ENCODE peak calls at places on chromosome 3, in ten cellular contexts. One of them, this sample, is unnamed.

GRCh38 chr3:71614869-71615268 is 31.3 kb upstream of the FOXP1 start:
- DNase-seq in hepatocyte: no peak
- DNase-seq in ELF-1: no peak
- DNase-seq in DMS79 treated with DMSO at 0.1 percent for 48 hours: no peak
- DNase-seq in stimulated activated CD8-positive, alpha-beta memory T cell treated with anti-CD3 and anti-CD28 coated beads, Interleukin-7, amount 100 ng/mL, for 1 hour: no peak
- DNase-seq in progenitor cell of endocrine pancreas: no peak
- DNase-seq in A549: no peak
- DNase-seq in fibroblast of the aortic adventitia: no peak
- DNase-seq in tibial artery: no peak
- DNase-seq in mammary epithelial cell: no peak
- DNase-seq in this sample: no peak

GRCh38 chr3:45343947-45344346 is 44.4 kb upstream of the LARS2 start:
- DNase-seq in A549: peak
- DNase-seq in hepatocyte: no peak
- DNase-seq in mammary epithelial cell: no peak
- DNase-seq in fibroblast of the aortic adventitia: peak
- DNase-seq in ELF-1: no peak
- DNase-seq in stimulated activated CD8-positive, alpha-beta memory T cell treated with anti-CD3 and anti-CD28 coated beads, Interleukin-7, amount 100 ng/mL, for 1 hour: no peak
- DNase-seq in tibial artery: no peak
- DNase-seq in progenitor cell of endocrine pancreas: no peak
- DNase-seq in DMS79 treated with DMSO at 0.1 percent for 48 hours: no peak
- DNase-seq in this sample: no peak

GRCh38 chr3:161859057-161859456 is 362.4 kb downstream of the OTOL1 start:
- DNase-seq in stimulated activated CD8-positive, alpha-beta memory T cell treated with anti-CD3 and anti-CD28 coated beads, Interleukin-7, amount 100 ng/mL, for 1 hour: no peak
- DNase-seq in ELF-1: no peak
- DNase-seq in mammary epithelial cell: no peak
- DNase-seq in progenitor cell of endocrine pancreas: no peak
- DNase-seq in DMS79 treated with DMSO at 0.1 percent for 48 hours: no peak
- DNase-seq in fibroblast of the aortic adventitia: no peak
- DNase-seq in A549: no peak
- DNase-seq in tibial artery: no peak
- DNase-seq in hepatocyte: no peak
- DNase-seq in this sample: no peak

GRCh38 chr3:13767896-13768295 is 112.0 kb downstream of the WNT7A start:
- DNase-seq in hepatocyte: no peak
- DNase-seq in A549: no peak
- DNase-seq in progenitor cell of endocrine pancreas: no peak
- DNase-seq in stimulated activated CD8-positive, alpha-beta memory T cell treated with anti-CD3 and anti-CD28 coated beads, Interleukin-7, amount 100 ng/mL, for 1 hour: no peak
- DNase-seq in fibroblast of the aortic adventitia: no peak
- DNase-seq in mammary epithelial cell: no peak
- DNase-seq in DMS79 treated with DMSO at 0.1 percent for 48 hours: no peak
- DNase-seq in tibial artery: no peak
- DNase-seq in ELF-1: peak
- DNase-seq in this sample: no peak

GRCh38 chr3:185586644-185586964 is 509 bp downstream of the SENP2 start:
- DNase-seq in A549: no peak
- DNase-seq in hepatocyte: no peak
- DNase-seq in DMS79 treated with DMSO at 0.1 percent for 48 hours: peak
- DNase-seq in progenitor cell of endocrine pancreas: no peak
- DNase-seq in ELF-1: no peak
- DNase-seq in mammary epithelial cell: no peak
- DNase-seq in stimulated activated CD8-positive, alpha-beta memory T cell treated with anti-CD3 and anti-CD28 coated beads, Interleukin-7, amount 100 ng/mL, for 1 hour: no peak
- DNase-seq in fibroblast of the aortic adventitia: no peak
- DNase-seq in tibial artery: peak
- DNase-seq in this sample: no peak

GRCh38 chr3:31636693-31637442 is 104.1 kb downstream of the STT3B start:
- DNase-seq in tibial artery: no peak
- DNase-seq in hepatocyte: peak
- DNase-seq in A549: no peak
- DNase-seq in ELF-1: no peak
- DNase-seq in DMS79 treated with DMSO at 0.1 percent for 48 hours: no peak
- DNase-seq in stimulated activated CD8-positive, alpha-beta memory T cell treated with anti-CD3 and anti-CD28 coated beads, Interleukin-7, amount 100 ng/mL, for 1 hour: no peak
- DNase-seq in progenitor cell of endocrine pancreas: no peak
- DNase-seq in mammary epithelial cell: no peak
- DNase-seq in fibroblast of the aortic adventitia: no peak
- DNase-seq in this sample: no peak

GRCh38 chr3:73070675-73071575 is 9.5 kb downstream of the EBLN2 start:
- DNase-seq in progenitor cell of endocrine pancreas: no peak
- DNase-seq in tibial artery: no peak
- DNase-seq in mammary epithelial cell: no peak
- DNase-seq in A549: no peak
- DNase-seq in DMS79 treated with DMSO at 0.1 percent for 48 hours: no peak
- DNase-seq in ELF-1: no peak
- DNase-seq in fibroblast of the aortic adventitia: peak
- DNase-seq in hepatocyte: no peak
- DNase-seq in stimulated activated CD8-positive, alpha-beta memory T cell treated with anti-CD3 and anti-CD28 coated beads, Interleukin-7, amount 100 ng/mL, for 1 hour: no peak
- DNase-seq in this sample: no peak

GRCh38 chr3:143998266-143998665 is 26.6 kb downstream of the DIPK2A start:
- DNase-seq in progenitor cell of endocrine pancreas: no peak
- DNase-seq in A549: no peak
- DNase-seq in stimulated activated CD8-positive, alpha-beta memory T cell treated with anti-CD3 and anti-CD28 coated beads, Interleukin-7, amount 100 ng/mL, for 1 hour: no peak
- DNase-seq in tibial artery: peak
- DNase-seq in hepatocyte: no peak
- DNase-seq in ELF-1: no peak
- DNase-seq in fibroblast of the aortic adventitia: peak
- DNase-seq in DMS79 treated with DMSO at 0.1 percent for 48 hours: no peak
- DNase-seq in mammary epithelial cell: peak
- DNase-seq in this sample: no peak

GRCh38 chr3:72520690-72521308 is 327.4 kb downstream of the SHQ1 start:
- DNase-seq in mammary epithelial cell: peak
- DNase-seq in fibroblast of the aortic adventitia: no peak
- DNase-seq in hepatocyte: peak
- DNase-seq in stimulated activated CD8-positive, alpha-beta memory T cell treated with anti-CD3 and anti-CD28 coated beads, Interleukin-7, amount 100 ng/mL, for 1 hour: no peak
- DNase-seq in DMS79 treated with DMSO at 0.1 percent for 48 hours: no peak
- DNase-seq in A549: peak
- DNase-seq in progenitor cell of endocrine pancreas: no peak
- DNase-seq in tibial artery: no peak
- DNase-seq in ELF-1: no peak
- DNase-seq in this sample: no peak

GRCh38 chr3:157916672-157917071 is 189.5 kb downstream of the SHOX2 start:
- DNase-seq in ELF-1: no peak
- DNase-seq in fibroblast of the aortic adventitia: no peak
- DNase-seq in mammary epithelial cell: no peak
- DNase-seq in hepatocyte: no peak
- DNase-seq in stimulated activated CD8-positive, alpha-beta memory T cell treated with anti-CD3 and anti-CD28 coated beads, Interleukin-7, amount 100 ng/mL, for 1 hour: no peak
- DNase-seq in progenitor cell of endocrine pancreas: no peak
- DNase-seq in A549: no peak
- DNase-seq in DMS79 treated with DMSO at 0.1 percent for 48 hours: no peak
- DNase-seq in tibial artery: no peak
- DNase-seq in this sample: no peak

GRCh38 chr3:160676547-160677303 is at the start of gene ARL14:
- DNase-seq in mammary epithelial cell: peak
- DNase-seq in stimulated activated CD8-positive, alpha-beta memory T cell treated with anti-CD3 and anti-CD28 coated beads, Interleukin-7, amount 100 ng/mL, for 1 hour: no peak
- DNase-seq in ELF-1: no peak
- DNase-seq in hepatocyte: peak
- DNase-seq in tibial artery: no peak
- DNase-seq in fibroblast of the aortic adventitia: peak
- DNase-seq in A549: peak
- DNase-seq in DMS79 treated with DMSO at 0.1 percent for 48 hours: no peak
- DNase-seq in progenitor cell of endocrine pancreas: no peak
- DNase-seq in this sample: no peak

GRCh38 chr3:101676765-101677435 is at the start of gene ZBTB11:
- DNase-seq in stimulated activated CD8-positive, alpha-beta memory T cell treated with anti-CD3 and anti-CD28 coated beads, Interleukin-7, amount 100 ng/mL, for 1 hour: peak
- DNase-seq in fibroblast of the aortic adventitia: peak
- DNase-seq in DMS79 treated with DMSO at 0.1 percent for 48 hours: no peak
- DNase-seq in tibial artery: peak
- DNase-seq in ELF-1: peak
- DNase-seq in progenitor cell of endocrine pancreas: peak
- DNase-seq in A549: peak
- DNase-seq in mammary epithelial cell: peak
- DNase-seq in hepatocyte: peak
- DNase-seq in this sample: peak

GRCh38 chr3:34258271-34259015 is 460.0 kb downstream of the PDCD6IP start:
- DNase-seq in fibroblast of the aortic adventitia: no peak
- DNase-seq in hepatocyte: no peak
- DNase-seq in ELF-1: peak
- DNase-seq in stimulated activated CD8-positive, alpha-beta memory T cell treated with anti-CD3 and anti-CD28 coated beads, Interleukin-7, amount 100 ng/mL, for 1 hour: no peak
- DNase-seq in A549: no peak
- DNase-seq in DMS79 treated with DMSO at 0.1 percent for 48 hours: peak
- DNase-seq in tibial artery: no peak
- DNase-seq in mammary epithelial cell: no peak
- DNase-seq in progenitor cell of endocrine pancreas: no peak
- DNase-seq in this sample: no peak

GRCh38 chr3:29582310-29582709 is 301.4 kb downstream of the RBMS3 start:
- DNase-seq in ELF-1: no peak
- DNase-seq in progenitor cell of endocrine pancreas: no peak
- DNase-seq in DMS79 treated with DMSO at 0.1 percent for 48 hours: no peak
- DNase-seq in A549: no peak
- DNase-seq in stimulated activated CD8-positive, alpha-beta memory T cell treated with anti-CD3 and anti-CD28 coated beads, Interleukin-7, amount 100 ng/mL, for 1 hour: no peak
- DNase-seq in fibroblast of the aortic adventitia: no peak
- DNase-seq in hepatocyte: no peak
- DNase-seq in tibial artery: no peak
- DNase-seq in mammary epithelial cell: no peak
- DNase-seq in this sample: no peak

GRCh38 chr3:109005443-109005842 is 51.8 kb upstream of the GUCA1C start:
- DNase-seq in mammary epithelial cell: no peak
- DNase-seq in A549: no peak
- DNase-seq in hepatocyte: no peak
- DNase-seq in DMS79 treated with DMSO at 0.1 percent for 48 hours: no peak
- DNase-seq in progenitor cell of endocrine pancreas: no peak
- DNase-seq in stimulated activated CD8-positive, alpha-beta memory T cell treated with anti-CD3 and anti-CD28 coated beads, Interleukin-7, amount 100 ng/mL, for 1 hour: no peak
- DNase-seq in fibroblast of the aortic adventitia: no peak
- DNase-seq in tibial artery: no peak
- DNase-seq in ELF-1: no peak
- DNase-seq in this sample: no peak

GRCh38 chr3:184466413-184466960 is 86.6 kb downstream of the CHRD start:
- DNase-seq in A549: no peak
- DNase-seq in hepatocyte: peak
- DNase-seq in DMS79 treated with DMSO at 0.1 percent for 48 hours: peak
- DNase-seq in progenitor cell of endocrine pancreas: no peak
- DNase-seq in mammary epithelial cell: no peak
- DNase-seq in fibroblast of the aortic adventitia: peak
- DNase-seq in tibial artery: peak
- DNase-seq in ELF-1: peak
- DNase-seq in stimulated activated CD8-positive, alpha-beta memory T cell treated with anti-CD3 and anti-CD28 coated beads, Interleukin-7, amount 100 ng/mL, for 1 hour: no peak
- DNase-seq in this sample: no peak

GRCh38 chr3:136055491-136055890 is 90.0 kb downstream of the PPP2R3A start:
- DNase-seq in fibroblast of the aortic adventitia: no peak
- DNase-seq in mammary epithelial cell: no peak
- DNase-seq in progenitor cell of endocrine pancreas: no peak
- DNase-seq in stimulated activated CD8-positive, alpha-beta memory T cell treated with anti-CD3 and anti-CD28 coated beads, Interleukin-7, amount 100 ng/mL, for 1 hour: no peak
- DNase-seq in A549: no peak
- DNase-seq in hepatocyte: no peak
- DNase-seq in ELF-1: no peak
- DNase-seq in tibial artery: no peak
- DNase-seq in DMS79 treated with DMSO at 0.1 percent for 48 hours: no peak
- DNase-seq in this sample: no peak

GRCh38 chr3:143526016-143526540 is 322.2 kb downstream of the SLC9A9 start:
- DNase-seq in tibial artery: no peak
- DNase-seq in progenitor cell of endocrine pancreas: no peak
- DNase-seq in ELF-1: no peak
- DNase-seq in hepatocyte: no peak
- DNase-seq in stimulated activated CD8-positive, alpha-beta memory T cell treated with anti-CD3 and anti-CD28 coated beads, Interleukin-7, amount 100 ng/mL, for 1 hour: no peak
- DNase-seq in mammary epithelial cell: peak
- DNase-seq in DMS79 treated with DMSO at 0.1 percent for 48 hours: no peak
- DNase-seq in fibroblast of the aortic adventitia: peak
- DNase-seq in A549: no peak
- DNase-seq in this sample: no peak

GRCh38 chr3:188617988-188618701 is 464.2 kb downstream of the LPP start:
- DNase-seq in hepatocyte: no peak
- DNase-seq in ELF-1: no peak
- DNase-seq in A549: no peak
- DNase-seq in fibroblast of the aortic adventitia: no peak
- DNase-seq in stimulated activated CD8-positive, alpha-beta memory T cell treated with anti-CD3 and anti-CD28 coated beads, Interleukin-7, amount 100 ng/mL, for 1 hour: no peak
- DNase-seq in DMS79 treated with DMSO at 0.1 percent for 48 hours: no peak
- DNase-seq in progenitor cell of endocrine pancreas: no peak
- DNase-seq in tibial artery: no peak
- DNase-seq in mammary epithelial cell: no peak
- DNase-seq in this sample: no peak

GRCh38 chr3:12663311-12663935 is 494 bp downstream of the RAF1 start:
- DNase-seq in fibroblast of the aortic adventitia: no peak
- DNase-seq in mammary epithelial cell: peak
- DNase-seq in tibial artery: peak
- DNase-seq in progenitor cell of endocrine pancreas: peak
- DNase-seq in ELF-1: no peak
- DNase-seq in A549: peak
- DNase-seq in stimulated activated CD8-positive, alpha-beta memory T cell treated with anti-CD3 and anti-CD28 coated beads, Interleukin-7, amount 100 ng/mL, for 1 hour: no peak
- DNase-seq in hepatocyte: peak
- DNase-seq in DMS79 treated with DMSO at 0.1 percent for 48 hours: peak
- DNase-seq in this sample: no peak

GRCh38 chr3:133273346-133273745 is 126.5 kb upstream of the BFSP2 start:
- DNase-seq in tibial artery: no peak
- DNase-seq in A549: no peak
- DNase-seq in ELF-1: no peak
- DNase-seq in progenitor cell of endocrine pancreas: no peak
- DNase-seq in hepatocyte: no peak
- DNase-seq in stimulated activated CD8-positive, alpha-beta memory T cell treated with anti-CD3 and anti-CD28 coated beads, Interleukin-7, amount 100 ng/mL, for 1 hour: no peak
- DNase-seq in DMS79 treated with DMSO at 0.1 percent for 48 hours: no peak
- DNase-seq in mammary epithelial cell: no peak
- DNase-seq in fibroblast of the aortic adventitia: no peak
- DNase-seq in this sample: no peak

GRCh38 chr3:5565026-5565425 is 377.5 kb downstream of the EDEM1 start:
- DNase-seq in DMS79 treated with DMSO at 0.1 percent for 48 hours: no peak
- DNase-seq in fibroblast of the aortic adventitia: no peak
- DNase-seq in hepatocyte: peak
- DNase-seq in A549: no peak
- DNase-seq in stimulated activated CD8-positive, alpha-beta memory T cell treated with anti-CD3 and anti-CD28 coated beads, Interleukin-7, amount 100 ng/mL, for 1 hour: no peak
- DNase-seq in ELF-1: no peak
- DNase-seq in mammary epithelial cell: no peak
- DNase-seq in tibial artery: no peak
- DNase-seq in progenitor cell of endocrine pancreas: no peak
- DNase-seq in this sample: no peak

GRCh38 chr3:156135921-156136655 is 15.7 kb downstream of the KCNAB1 start:
- DNase-seq in mammary epithelial cell: peak
- DNase-seq in DMS79 treated with DMSO at 0.1 percent for 48 hours: peak
- DNase-seq in ELF-1: no peak
- DNase-seq in A549: peak
- DNase-seq in fibroblast of the aortic adventitia: no peak
- DNase-seq in stimulated activated CD8-positive, alpha-beta memory T cell treated with anti-CD3 and anti-CD28 coated beads, Interleukin-7, amount 100 ng/mL, for 1 hour: no peak
- DNase-seq in progenitor cell of endocrine pancreas: no peak
- DNase-seq in hepatocyte: no peak
- DNase-seq in tibial artery: no peak
- DNase-seq in this sample: no peak

GRCh38 chr3:66761093-66761780 is 236.9 kb upstream of the KBTBD8 start:
- DNase-seq in ELF-1: no peak
- DNase-seq in A549: no peak
- DNase-seq in tibial artery: no peak
- DNase-seq in mammary epithelial cell: no peak
- DNase-seq in progenitor cell of endocrine pancreas: no peak
- DNase-seq in DMS79 treated with DMSO at 0.1 percent for 48 hours: no peak
- DNase-seq in hepatocyte: no peak
- DNase-seq in fibroblast of the aortic adventitia: no peak
- DNase-seq in stimulated activated CD8-positive, alpha-beta memory T cell treated with anti-CD3 and anti-CD28 coated beads, Interleukin-7, amount 100 ng/mL, for 1 hour: no peak
- DNase-seq in this sample: no peak

GRCh38 chr3:71581981-71582611 is 1.4 kb downstream of the FOXP1 start:
- DNase-seq in fibroblast of the aortic adventitia: peak
- DNase-seq in ELF-1: peak
- DNase-seq in A549: peak
- DNase-seq in stimulated activated CD8-positive, alpha-beta memory T cell treated with anti-CD3 and anti-CD28 coated beads, Interleukin-7, amount 100 ng/mL, for 1 hour: no peak
- DNase-seq in hepatocyte: peak
- DNase-seq in DMS79 treated with DMSO at 0.1 percent for 48 hours: no peak
- DNase-seq in mammary epithelial cell: peak
- DNase-seq in progenitor cell of endocrine pancreas: peak
- DNase-seq in tibial artery: peak
- DNase-seq in this sample: peak

GRCh38 chr3:27216955-27217552 is 152.1 kb downstream of the NEK10 start:
- DNase-seq in mammary epithelial cell: peak
- DNase-seq in DMS79 treated with DMSO at 0.1 percent for 48 hours: no peak
- DNase-seq in stimulated activated CD8-positive, alpha-beta memory T cell treated with anti-CD3 and anti-CD28 coated beads, Interleukin-7, amount 100 ng/mL, for 1 hour: no peak
- DNase-seq in A549: peak
- DNase-seq in tibial artery: no peak
- DNase-seq in hepatocyte: no peak
- DNase-seq in fibroblast of the aortic adventitia: peak
- DNase-seq in ELF-1: no peak
- DNase-seq in progenitor cell of endocrine pancreas: no peak
- DNase-seq in this sample: no peak

GRCh38 chr3:27637346-27638000 is 84.7 kb downstream of the EOMES start:
- DNase-seq in progenitor cell of endocrine pancreas: no peak
- DNase-seq in tibial artery: peak
- DNase-seq in ELF-1: no peak
- DNase-seq in stimulated activated CD8-positive, alpha-beta memory T cell treated with anti-CD3 and anti-CD28 coated beads, Interleukin-7, amount 100 ng/mL, for 1 hour: no peak
- DNase-seq in mammary epithelial cell: no peak
- DNase-seq in fibroblast of the aortic adventitia: peak
- DNase-seq in A549: no peak
- DNase-seq in DMS79 treated with DMSO at 0.1 percent for 48 hours: no peak
- DNase-seq in hepatocyte: no peak
- DNase-seq in this sample: no peak

GRCh38 chr3:109131276-109131675 is 5.2 kb upstream of the C3orf85 start:
- DNase-seq in ELF-1: no peak
- DNase-seq in tibial artery: no peak
- DNase-seq in progenitor cell of endocrine pancreas: no peak
- DNase-seq in DMS79 treated with DMSO at 0.1 percent for 48 hours: no peak
- DNase-seq in mammary epithelial cell: no peak
- DNase-seq in fibroblast of the aortic adventitia: no peak
- DNase-seq in stimulated activated CD8-positive, alpha-beta memory T cell treated with anti-CD3 and anti-CD28 coated beads, Interleukin-7, amount 100 ng/mL, for 1 hour: no peak
- DNase-seq in hepatocyte: no peak
- DNase-seq in A549: no peak
- DNase-seq in this sample: no peak